ENCODE peak calls at places on chromosomes 11 and 22, in four cellular contexts. H is transverse colon, A is tibial nerve, Z is adrenal gland. U is an unnamed sample.

GRCh38 chr11:33045551-33046255 is 6.3 kb downstream of the TCP11L1 start:
- DNase-seq in A (no peak), Z (no peak), H (peak; percentile 85), U (no peak)

GRCh38 chr11:12964650-12965049 is 44.5 kb upstream of the RASSF10 start:
- DNase-seq in H (no peak), Z (no peak), A (no peak), U (no peak)

GRCh38 chr22:24434472-24435322 is 7.3 kb downstream of the ADORA2A start:
- DNase-seq in Z (peak; percentile 53), H (peak; percentile 69), A (peak; percentile 48), U (no peak)

GRCh38 chr11:116643521-116643920 is 129.3 kb downstream of the BUD13 start:
- DNase-seq in Z (no peak), A (no peak), H (no peak), U (no peak)

GRCh38 chr11:110317516-110317932 is 21.1 kb upstream of the RDX start:
- DNase-seq in Z (peak; percentile 46), A (peak; percentile 15), H (no peak), U (no peak)

GRCh38 chr11:1388763-1389102 is 1.0 kb upstream of the BRSK2 start:
- DNase-seq in A (no peak), H (no peak), Z (no peak), U (no peak)

GRCh38 chr11:60056349-60056969 is at the start of gene MS4A3:
- DNase-seq in A (no peak), Z (no peak), H (no peak), U (no peak)

GRCh38 chr11:130070829-130071205 is 1.1 kb downstream of the APLP2 start:
- DNase-seq in H (peak; percentile 34), A (no peak), Z (no peak), U (no peak)

GRCh38 chr22:27724181-27724580 is 77.4 kb downstream of the MN1 start:
- DNase-seq in Z (no peak), H (no peak), A (no peak), U (no peak)

GRCh38 chr11:94543695-94544581 is at the start of gene FUT4:
- DNase-seq in H (peak; percentile 95), Z (peak; percentile 87), A (peak; percentile 70), U (peak; percentile 86)

DNA sequence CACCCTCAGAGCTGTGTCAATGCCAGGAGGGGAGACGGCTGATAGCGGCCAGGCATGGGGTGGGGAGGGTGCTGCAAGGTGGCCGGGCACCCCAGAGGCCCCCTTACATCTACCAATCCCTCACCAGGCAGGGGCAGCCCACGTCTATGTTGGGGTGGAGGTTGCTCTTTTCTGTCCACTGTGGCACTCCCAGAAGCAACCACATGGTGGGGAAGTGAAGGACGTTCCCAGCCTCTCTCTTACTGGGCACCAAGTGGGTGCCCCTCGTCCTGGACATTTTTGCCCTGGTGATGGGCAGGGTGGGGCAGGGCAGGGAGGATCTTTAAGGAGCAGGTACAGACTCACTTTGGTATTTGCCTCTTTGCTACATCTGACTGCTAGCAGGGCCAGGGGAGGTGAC is 47.5 kb downstream of the NECTIN1 start:
- DNase-seq in H (no peak), A (no peak), Z (no peak), U (no peak)
- H3K27ac ChIP-seq in H (no peak overlapping the region), A (no peak overlapping the region), Z (no peak overlapping the region), U (peak overlapping the region; percentile 24)

DNA sequence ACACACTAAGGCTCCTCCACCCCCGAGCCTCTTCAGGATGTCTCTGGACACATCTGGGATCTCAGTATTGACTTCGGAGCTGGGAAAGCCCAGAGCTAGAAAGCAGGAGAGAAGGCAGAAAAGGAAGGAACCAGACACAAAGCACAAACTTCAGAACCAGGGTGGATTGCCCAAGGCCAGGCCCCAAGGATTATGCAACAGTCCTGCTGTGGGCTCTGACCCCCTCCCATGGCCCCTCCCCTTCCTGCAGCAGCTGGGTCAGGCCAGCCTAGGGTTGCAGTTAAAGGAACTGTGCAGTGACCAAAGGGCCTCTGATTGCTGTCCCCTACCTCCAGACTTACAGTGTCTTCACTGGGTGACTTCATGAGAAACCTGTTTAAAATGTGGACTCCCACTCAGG is 5.3 kb downstream of the KCNE3 start:
- DNase-seq in Z (peak; percentile 83), A (peak; percentile 73), H (peak; percentile 61), U (peak; percentile 84)
- H3K4me3 ChIP-seq in Z (no peak overlapping the region), A (peak overlapping the region; percentile 33), H (no peak overlapping the region), U (peak overlapping the region; percentile 52)

GRCh38 chr11:47586456-47586855 is at the start of gene FAM180B:
- DNase-seq in A (no peak), H (no peak), Z (no peak), U (no peak)
- H3K27ac ChIP-seq in A (peak within 1 kb of the TSS; percentile 77), H (no peak within 1 kb of the TSS), Z (peak within 1 kb of the TSS; percentile 58), U (peak within 1 kb of the TSS; percentile 12)

GRCh38 chr11:114061053-114062049 is 1.8 kb downstream of the ZBTB16 start:
- DNase-seq in Z (peak; percentile 60), H (no peak), A (no peak), U (peak; percentile 56)
- H3K4me3 ChIP-seq in Z (peak overlapping the region; percentile 84), H (peak overlapping the region; percentile 90), A (peak overlapping the region; percentile 70), U (peak overlapping the region; percentile 100)

GRCh38 chr11:86481399-86481798 is 106.7 kb downstream of the CCDC81 start:
- DNase-seq in H (no peak), A (no peak), Z (no peak), U (no peak)

GRCh38 chr11:86484795-86485166 is 110.1 kb downstream of the CCDC81 start:
- DNase-seq in A (no peak), Z (no peak), H (no peak), U (no peak)

GRCh38 chr11:86484164-86484794 is 109.6 kb downstream of the CCDC81 start:
- DNase-seq in Z (peak; percentile 66), H (no peak), A (peak; percentile 52), U (peak; percentile 35)

GRCh38 chr11:86482684-86483083 is 108.0 kb downstream of the CCDC81 start:
- DNase-seq in H (no peak), A (no peak), Z (no peak), U (no peak)

GRCh38 chr11:86483591-86484163 is 109.0 kb downstream of the CCDC81 start:
- DNase-seq in A (no peak), Z (peak; percentile 31), H (no peak), U (no peak)
- H3K27ac ChIP-seq in A (peak overlapping the region; percentile 64), Z (peak overlapping the region; percentile 89), H (peak overlapping the region; percentile 12), U (peak overlapping the region; percentile 74)

GRCh38 chr11:48106166-48106565 is 110.4 kb upstream of the OR4B1 start:
- DNase-seq in H (no peak), Z (no peak), A (no peak), U (no peak)
- H3K4me3 ChIP-seq in H (no peak overlapping the region), Z (no peak overlapping the region), A (no peak overlapping the region), U (no peak overlapping the region)

DNA sequence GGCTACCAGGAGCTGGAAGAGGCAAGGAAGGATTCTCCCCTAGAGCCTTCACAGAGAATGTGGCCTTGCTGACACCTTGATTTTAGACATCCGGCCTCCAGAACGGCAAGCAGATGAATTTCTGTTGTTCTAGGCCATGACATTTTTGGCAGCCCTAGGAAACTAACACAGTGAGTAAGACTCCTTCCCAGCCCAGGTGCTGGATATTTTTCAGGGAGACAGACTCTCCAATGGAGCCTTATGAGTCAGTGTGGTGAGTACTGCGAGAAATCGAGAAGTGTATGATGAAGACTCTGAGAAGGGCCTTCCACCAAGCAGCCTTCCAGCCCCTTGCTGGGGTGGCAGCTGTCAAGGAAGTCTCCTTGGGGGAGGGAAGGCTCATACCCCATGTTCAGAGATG is 114.4 kb downstream of the OSBP2 start:
- DNase-seq in A (no peak), H (no peak), Z (no peak), U (no peak)
- H3K27ac ChIP-seq in A (no peak overlapping the region), H (no peak overlapping the region), Z (no peak overlapping the region), U (no peak overlapping the region)

GRCh38 chr11:69636870-69637600 is 3.9 kb upstream of the CCND1 start:
- DNase-seq in Z (no peak), H (no peak), A (no peak), U (no peak)

GRCh38 chr11:69636512-69636866 is 4.5 kb upstream of the CCND1 start:
- DNase-seq in A (peak; percentile 64), H (peak; percentile 73), Z (peak; percentile 76), U (peak; percentile 83)

GRCh38 chr11:69638941-69639681 is 1.8 kb upstream of the CCND1 start:
- DNase-seq in H (peak; percentile 94), A (peak; percentile 85), Z (peak; percentile 96), U (peak; percentile 94)

GRCh38 chr11:69637956-69638871 is 2.7 kb upstream of the CCND1 start:
- DNase-seq in Z (peak; percentile 41), H (peak; percentile 66), A (no peak), U (peak; percentile 52)

GRCh38 chr11:69637601-69637955 is 3.4 kb upstream of the CCND1 start:
- DNase-seq in A (no peak), H (no peak), Z (no peak), U (no peak)
- H3K4me3 ChIP-seq in A (peak overlapping the region; percentile 64), H (no peak overlapping the region), Z (no peak overlapping the region), U (peak overlapping the region; percentile 96)

GRCh38 chr22:45292675-45293402 is 8.1 kb downstream of the UPK3A start:
- DNase-seq in H (no peak), Z (no peak), A (no peak), U (no peak)

GRCh38 chr22:45291931-45292290 is 7.2 kb downstream of the UPK3A start:
- DNase-seq in Z (no peak), H (no peak), A (no peak), U (no peak)

GRCh38 chr22:45291061-45291930 is 6.5 kb downstream of the UPK3A start:
- DNase-seq in Z (no peak), H (no peak), A (no peak), U (no peak)

GRCh38 chr22:45286854-45287551 is 2.3 kb downstream of the UPK3A start:
- DNase-seq in A (no peak), Z (no peak), H (no peak), U (no peak)

DNA sequence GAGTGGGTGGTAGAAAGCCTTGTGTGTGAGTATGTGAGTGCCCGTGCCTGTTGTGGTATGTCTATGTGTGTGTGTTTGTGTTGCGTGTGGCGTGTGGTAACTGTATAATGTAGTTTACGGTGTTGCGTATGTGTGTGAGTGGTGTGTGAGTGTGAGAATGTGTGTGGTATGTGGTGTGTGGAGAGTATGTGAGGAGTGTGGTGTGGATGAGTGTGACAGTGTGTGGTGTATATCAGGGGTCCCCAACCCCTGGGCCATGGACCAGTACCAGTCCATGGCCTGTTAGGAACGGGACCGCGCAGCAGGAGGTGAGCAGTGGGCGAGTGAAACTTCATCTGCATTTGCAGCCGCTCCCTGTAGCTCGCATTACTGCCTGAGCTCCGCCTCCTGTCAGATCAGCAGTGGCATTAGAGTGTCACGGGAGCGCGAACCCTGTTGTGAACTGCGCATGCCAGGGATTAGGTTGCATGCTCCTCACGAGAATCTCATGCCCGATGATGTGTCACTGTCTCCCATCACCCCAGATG is 5.7 kb downstream of the UPK3A start:
- DNase-seq in H (peak; percentile 38), Z (no peak), A (no peak), U (no peak)
- H3K27ac ChIP-seq in H (no peak overlapping the region), Z (no peak overlapping the region), A (no peak overlapping the region), U (no peak overlapping the region)